ENCODE peak calls at places on chromosomes 3 and 15, in nine cellular contexts. S is cardiac septum; Z is naive B cell; N is NCI-H748 treated with DMSO at 0.1 percent for 48 hours; T is WTC11; C is posterior cingulate gyrus; I is activated CD4-positive, alpha-beta T cell treated with anti-CD3 and anti-CD28 coated beads, Interleukin-2, amount 50 U/mL, for 24 hours; Q is DMS153; M is kidney glomerular epithelial cell. W is an unnamed sample.

GRCh38 chr15:31440754-31441298 is 114.2 kb downstream of the KLF13 start:
- DNase-seq in S (peak), Z (peak), N (no peak), T (no peak), C (no peak), I (no peak), Q (no peak), M (no peak), W (no peak)

GRCh38 chr15:58457466-58457965 is 25.7 kb downstream of the LIPC start:
- DNase-seq in S (no peak), Z (no peak), N (no peak), T (no peak), C (no peak), I (no peak), Q (no peak), M (peak), W (no peak)

GRCh38 chr3:131036200-131036816 is 9.6 kb downstream of the NEK11 start:
- DNase-seq in S (no peak), Z (no peak), N (no peak), T (no peak), C (no peak), I (no peak), Q (no peak), M (peak), W (no peak)

GRCh38 chr3:188533612-188534357 is 379.8 kb downstream of the LPP start:
- DNase-seq in S (no peak), Z (no peak), N (no peak), T (no peak), C (no peak), I (no peak), Q (no peak), M (no peak), W (no peak)

GRCh38 chr3:128226794-128227399 is 73.6 kb downstream of the EEFSEC start:
- DNase-seq in S (no peak), Z (no peak), N (no peak), T (peak), C (no peak), I (no peak), Q (no peak), M (no peak), W (peak)

GRCh38 chr3:37741644-37742043 is 120.0 kb upstream of the CTDSPL start:
- DNase-seq in S (peak), Z (no peak), N (no peak), T (no peak), C (no peak), I (no peak), Q (no peak), M (no peak), W (no peak)

GRCh38 chr15:88610756-88611231 is 10.3 kb upstream of the AEN start:
- DNase-seq in S (no peak), Z (no peak), N (no peak), T (no peak), C (no peak), I (no peak), Q (no peak), M (no peak), W (no peak)

GRCh38 chr15:57769266-57769665 is 62.8 kb downstream of the POLR2M start:
- DNase-seq in S (no peak), Z (no peak), N (no peak), T (no peak), C (no peak), I (no peak), Q (no peak), M (no peak), W (no peak)

GRCh38 chr3:167851749-167852148 is 116.2 kb downstream of the SERPINI1 start:
- DNase-seq in S (no peak), Z (no peak), N (no peak), T (no peak), C (no peak), I (no peak), Q (no peak), M (no peak), W (no peak)

W was measured in mesothelial cell of epicardium.